ENCODE peak calls at places on chromosomes 13 and 19, in ten cellular contexts. P is left colon, V is kidney epithelial cell, Z is NCI-H1105 treated with DMSO at 0.1 percent for 48 hours, C is mucosa of descending colon, T is NCI-H510A, G is sigmoid colon, R is epithelial cell of prostate, O is lower lobe of right lung, H is neuronal stem cell. W is an unnamed sample.

GRCh38 chr19:10899171-10899653 is 27.9 kb downstream of the CARM1 start:
- DNase-seq in R (no peak), O (peak; percentile 76), Z (no peak), H (no peak), G (no peak), V (no peak), P (peak; percentile 92), T (peak; percentile 63), C (peak; percentile 92), W (no peak)

GRCh38 chr19:50628551-50628950 is 11.1 kb downstream of the SYT3 start:
- DNase-seq in V (no peak), H (no peak), P (no peak), T (no peak), O (no peak), G (no peak), Z (no peak), R (no peak), C (no peak), W (no peak)

GRCh38 chr19:34359140-34359953 is 5.6 kb upstream of the GPI start:
- DNase-seq in H (peak; percentile 88), O (peak; percentile 98), R (peak; percentile 90), G (peak; percentile 98), P (peak; percentile 97), C (peak; percentile 99), T (peak; percentile 86), Z (peak; percentile 97), V (peak; percentile 88), W (peak; percentile 100)

GRCh38 chr13:78875792-78876580 is 217.0 kb upstream of the OBI1 start:
- DNase-seq in P (peak; percentile 9), O (no peak), H (no peak), R (no peak), G (no peak), C (peak; percentile 43), T (no peak), Z (no peak), V (no peak), W (peak; percentile 18)

GRCh38 chr13:90201198-90201597 is 1146.3 kb upstream of the MIR17HG start:
- DNase-seq in T (no peak), R (no peak), H (no peak), C (no peak), P (no peak), V (no peak), O (no peak), Z (no peak), G (no peak), W (no peak)

GRCh38 chr13:111620586-111620985 is 300.1 kb downstream of the TEX29 start:
- DNase-seq in T (no peak), G (no peak), O (no peak), Z (no peak), H (no peak), C (no peak), P (no peak), R (no peak), V (no peak), W (no peak)

GRCh38 chr19:850221-850978 is 1.7 kb upstream of the ELANE start:
- DNase-seq in R (no peak), G (peak; percentile 98), O (peak; percentile 90), C (peak; percentile 86), V (no peak), H (no peak), T (no peak), Z (no peak), P (peak; percentile 70), W (peak; percentile 47)

GRCh38 chr13:114249062-114249461 is 14.4 kb downstream of the CDC16 start:
- DNase-seq in C (no peak), O (no peak), P (peak; percentile 37), R (no peak), T (peak; percentile 25), Z (no peak), G (no peak), H (no peak), V (no peak), W (no peak)

GRCh38 chr13:80341098-80341701 is at the start of gene SPRY2:
- DNase-seq in C (peak; percentile 95), G (peak; percentile 97), O (peak; percentile 95), H (peak; percentile 93), P (peak; percentile 92), T (peak; percentile 48), Z (peak; percentile 77), R (peak; percentile 72), V (peak; percentile 83), W (peak; percentile 97)

GRCh38 chr19:11420894-11421606 is 1.9 kb upstream of the RGL3 start:
- DNase-seq in T (no peak), R (no peak), V (no peak), P (peak; percentile 31), O (no peak), G (no peak), C (no peak), Z (no peak), H (no peak), W (no peak)

GRCh38 chr13:43030548-43030947 is 7.2 kb downstream of the DNAJC15 start:
- DNase-seq in C (no peak), H (no peak), G (no peak), V (no peak), P (no peak), T (no peak), O (no peak), R (no peak), Z (no peak), W (no peak)

GRCh38 chr19:3459322-3459881 is 20.9 kb downstream of the SMIM24 start:
- DNase-seq in C (peak; percentile 72), O (peak; percentile 79), G (peak; percentile 95), Z (no peak), P (peak; percentile 63), V (peak; percentile 82), H (no peak), R (no peak), T (no peak), W (no peak)

GRCh38 chr13:53010374-53011105 is 18.1 kb upstream of the OLFM4 start:
- DNase-seq in H (no peak), Z (peak; percentile 91), P (peak; percentile 29), G (no peak), C (peak; percentile 70), R (peak; percentile 76), T (no peak), O (no peak), V (peak; percentile 9), W (no peak)